ENCODE peak calls at places on chromosome X, in eight cellular contexts. One of them, this sample, is unnamed.

GRCh38 chrX:131279617-131280016 is 9.5 kb downstream of the IGSF1 start:
- DNase-seq in A549: no peak
- DNase-seq in CD4-positive, alpha-beta T cell: no peak
- DNase-seq in CD4-positive, alpha-beta memory T cell: no peak
- DNase-seq in lung: no peak
- DNase-seq in Peyer's patch: no peak
- DNase-seq in upper lobe of right lung: no peak
- DNase-seq in SJCRH30: no peak
- DNase-seq in this sample: no peak

GRCh38 chrX:102599950-102600579 is 750 bp downstream of the ARMCX5 start:
- DNase-seq in A549: peak
- DNase-seq in CD4-positive, alpha-beta T cell: no peak
- DNase-seq in CD4-positive, alpha-beta memory T cell: no peak
- DNase-seq in lung: no peak
- DNase-seq in Peyer's patch: no peak
- DNase-seq in upper lobe of right lung: no peak
- DNase-seq in SJCRH30: no peak
- DNase-seq in this sample: no peak

GRCh38 chrX:81875800-81876199 is 673.9 kb downstream of the SH3BGRL start:
- DNase-seq in A549: no peak
- DNase-seq in CD4-positive, alpha-beta T cell: no peak
- DNase-seq in CD4-positive, alpha-beta memory T cell: no peak
- DNase-seq in lung: no peak
- DNase-seq in Peyer's patch: no peak
- DNase-seq in upper lobe of right lung: no peak
- DNase-seq in SJCRH30: no peak
- DNase-seq in this sample: no peak

GRCh38 chrX:151711787-151712186 is 4.0 kb upstream of the FATE1 start:
- DNase-seq in A549: no peak
- DNase-seq in CD4-positive, alpha-beta T cell: no peak
- DNase-seq in CD4-positive, alpha-beta memory T cell: no peak
- DNase-seq in lung: no peak
- DNase-seq in Peyer's patch: no peak
- DNase-seq in upper lobe of right lung: no peak
- DNase-seq in SJCRH30: no peak
- DNase-seq in this sample: no peak

GRCh38 chrX:152912121-152912520 is 14.3 kb downstream of the ZNF185 start:
- DNase-seq in A549: no peak
- DNase-seq in CD4-positive, alpha-beta T cell: no peak
- DNase-seq in CD4-positive, alpha-beta memory T cell: no peak
- DNase-seq in lung: no peak
- DNase-seq in Peyer's patch: no peak
- DNase-seq in upper lobe of right lung: no peak
- DNase-seq in SJCRH30: no peak
- DNase-seq in this sample: no peak

GRCh38 chrX:39149761-39150160 is 348.5 kb downstream of the MID1IP1 start:
- DNase-seq in A549: peak
- DNase-seq in CD4-positive, alpha-beta T cell: peak
- DNase-seq in CD4-positive, alpha-beta memory T cell: no peak
- DNase-seq in lung: peak
- DNase-seq in Peyer's patch: peak
- DNase-seq in upper lobe of right lung: peak
- DNase-seq in SJCRH30: peak
- DNase-seq in this sample: peak

GRCh38 chrX:44971674-44972073 is 98.7 kb downstream of the KDM6A start:
- DNase-seq in A549: no peak
- DNase-seq in CD4-positive, alpha-beta T cell: no peak
- DNase-seq in CD4-positive, alpha-beta memory T cell: no peak
- DNase-seq in lung: no peak
- DNase-seq in Peyer's patch: no peak
- DNase-seq in upper lobe of right lung: no peak
- DNase-seq in SJCRH30: no peak
- DNase-seq in this sample: no peak

GRCh38 chrX:136773649-136774048 is 7.1 kb downstream of the ARHGEF6 start:
- DNase-seq in A549: no peak
- DNase-seq in CD4-positive, alpha-beta T cell: no peak
- DNase-seq in CD4-positive, alpha-beta memory T cell: no peak
- DNase-seq in lung: no peak
- DNase-seq in Peyer's patch: no peak
- DNase-seq in upper lobe of right lung: no peak
- DNase-seq in SJCRH30: no peak
- DNase-seq in this sample: no peak

GRCh38 chrX:48761674-48762471 is at the start of gene GLOD5:
- DNase-seq in A549: peak
- DNase-seq in CD4-positive, alpha-beta T cell: no peak
- DNase-seq in CD4-positive, alpha-beta memory T cell: no peak
- DNase-seq in lung: peak
- DNase-seq in Peyer's patch: no peak
- DNase-seq in upper lobe of right lung: peak
- DNase-seq in SJCRH30: no peak
- DNase-seq in this sample: peak

GRCh38 chrX:41475611-41476241 is 28.6 kb downstream of the NYX start:
- DNase-seq in A549: no peak
- DNase-seq in CD4-positive, alpha-beta T cell: no peak
- DNase-seq in CD4-positive, alpha-beta memory T cell: no peak
- DNase-seq in lung: no peak
- DNase-seq in Peyer's patch: no peak
- DNase-seq in upper lobe of right lung: no peak
- DNase-seq in SJCRH30: peak
- DNase-seq in this sample: no peak

DNA sequence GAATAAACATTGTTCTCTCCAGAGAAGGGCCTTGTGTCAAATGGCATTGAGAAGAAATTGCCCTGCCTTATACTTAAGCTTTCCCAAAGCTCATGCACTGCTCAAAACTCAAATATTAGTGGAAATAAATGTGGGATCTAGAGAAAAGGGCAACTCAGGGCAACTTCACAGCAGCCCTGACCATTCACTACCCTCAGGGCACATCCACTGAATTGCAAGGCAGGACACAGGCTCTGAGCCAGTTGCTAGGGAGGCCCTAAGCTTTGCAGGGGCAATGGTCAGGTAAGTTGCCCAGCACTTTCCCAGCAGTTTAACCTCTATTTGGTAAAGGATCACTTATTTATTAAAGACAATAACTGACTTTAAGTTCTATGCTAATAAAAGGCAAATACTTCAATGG is 255.3 kb upstream of the TEX13A start:
- DNase-seq in A549: no peak
- DNase-seq in CD4-positive, alpha-beta T cell: no peak
- DNase-seq in CD4-positive, alpha-beta memory T cell: no peak
- DNase-seq in lung: no peak
- DNase-seq in Peyer's patch: no peak
- DNase-seq in upper lobe of right lung: no peak
- DNase-seq in SJCRH30: peak
- DNase-seq in this sample: no peak
- H3K27ac ChIP-seq in A549: no peak
- H3K27ac ChIP-seq in CD4-positive, alpha-beta T cell: no peak
- H3K27ac ChIP-seq in CD4-positive, alpha-beta memory T cell: no peak
- H3K27ac ChIP-seq in lung: no peak
- H3K27ac ChIP-seq in Peyer's patch: no peak
- H3K27ac ChIP-seq in upper lobe of right lung: no peak
- H3K27ac ChIP-seq in SJCRH30: no peak
- H3K27ac ChIP-seq in this sample: no peak

DNA sequence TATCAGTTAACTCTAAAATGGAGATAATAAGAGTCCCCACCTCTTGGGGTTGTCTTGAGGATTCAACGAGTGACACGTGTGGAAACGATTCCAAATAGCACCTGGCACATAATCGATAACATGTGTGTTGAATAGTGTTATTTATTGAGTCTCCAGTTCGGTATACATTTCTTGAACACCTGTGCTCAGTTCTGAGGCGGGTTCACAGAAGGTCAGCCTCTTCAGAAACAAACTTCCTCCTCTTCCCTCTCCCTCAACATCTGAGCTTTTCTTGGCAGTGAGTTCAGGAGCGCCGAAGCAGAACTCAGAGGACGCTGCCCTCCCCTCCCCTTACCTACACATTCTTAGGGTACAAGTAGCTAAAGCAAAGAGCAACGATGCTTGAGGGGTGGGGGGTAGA is 934 bp downstream of the PDHA1 start:
- DNase-seq in A549: no peak
- DNase-seq in CD4-positive, alpha-beta T cell: no peak
- DNase-seq in CD4-positive, alpha-beta memory T cell: no peak
- DNase-seq in lung: no peak
- DNase-seq in Peyer's patch: no peak
- DNase-seq in upper lobe of right lung: no peak
- DNase-seq in SJCRH30: no peak
- DNase-seq in this sample: peak
- H3K27ac ChIP-seq in A549: peak
- H3K27ac ChIP-seq in CD4-positive, alpha-beta T cell: no peak
- H3K27ac ChIP-seq in CD4-positive, alpha-beta memory T cell: peak
- H3K27ac ChIP-seq in lung: peak
- H3K27ac ChIP-seq in Peyer's patch: peak
- H3K27ac ChIP-seq in upper lobe of right lung: peak
- H3K27ac ChIP-seq in SJCRH30: no peak
- H3K27ac ChIP-seq in this sample: no peak

GRCh38 chrX:53290441-53291041 is 9.2 kb upstream of the IQSEC2 start:
- DNase-seq in A549: no peak
- DNase-seq in CD4-positive, alpha-beta T cell: no peak
- DNase-seq in CD4-positive, alpha-beta memory T cell: no peak
- DNase-seq in lung: no peak
- DNase-seq in Peyer's patch: no peak
- DNase-seq in upper lobe of right lung: no peak
- DNase-seq in SJCRH30: no peak
- DNase-seq in this sample: no peak

GRCh38 chrX:53284684-53285447 is 3.5 kb upstream of the IQSEC2 start:
- DNase-seq in A549: peak
- DNase-seq in CD4-positive, alpha-beta T cell: peak
- DNase-seq in CD4-positive, alpha-beta memory T cell: no peak
- DNase-seq in lung: peak
- DNase-seq in Peyer's patch: peak
- DNase-seq in upper lobe of right lung: peak
- DNase-seq in SJCRH30: peak
- DNase-seq in this sample: peak

GRCh38 chrX:53285591-53285990 is 4.2 kb upstream of the IQSEC2 start:
- DNase-seq in A549: no peak
- DNase-seq in CD4-positive, alpha-beta T cell: no peak
- DNase-seq in CD4-positive, alpha-beta memory T cell: no peak
- DNase-seq in lung: no peak
- DNase-seq in Peyer's patch: no peak
- DNase-seq in upper lobe of right lung: no peak
- DNase-seq in SJCRH30: no peak
- DNase-seq in this sample: no peak

GRCh38 chrX:53287493-53288138 is 6.2 kb upstream of the IQSEC2 start:
- DNase-seq in A549: no peak
- DNase-seq in CD4-positive, alpha-beta T cell: peak
- DNase-seq in CD4-positive, alpha-beta memory T cell: peak
- DNase-seq in lung: no peak
- DNase-seq in Peyer's patch: peak
- DNase-seq in upper lobe of right lung: no peak
- DNase-seq in SJCRH30: peak
- DNase-seq in this sample: peak

DNA sequence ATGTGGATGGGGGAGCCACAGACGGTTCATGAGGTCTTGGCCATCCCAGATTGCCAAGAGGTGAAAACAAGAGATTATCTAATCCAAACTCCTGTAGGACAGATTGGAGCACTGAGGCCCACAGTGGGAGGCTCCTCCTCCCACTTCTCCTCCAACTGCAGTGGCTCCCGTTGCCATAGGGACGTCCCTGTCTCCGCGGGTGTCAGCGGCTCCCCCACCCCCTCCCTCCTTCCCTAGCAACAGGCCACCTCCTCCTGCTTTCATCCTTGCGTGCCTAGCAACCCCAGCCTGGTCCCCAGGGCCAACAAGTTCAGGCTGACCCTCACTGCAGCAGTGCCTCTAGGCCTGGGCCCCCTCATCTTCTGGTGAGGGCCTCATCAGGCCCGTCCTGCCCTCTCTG is 6.8 kb upstream of the IQSEC2 start:
- DNase-seq in A549: no peak
- DNase-seq in CD4-positive, alpha-beta T cell: no peak
- DNase-seq in CD4-positive, alpha-beta memory T cell: no peak
- DNase-seq in lung: no peak
- DNase-seq in Peyer's patch: no peak
- DNase-seq in upper lobe of right lung: no peak
- DNase-seq in SJCRH30: peak
- DNase-seq in this sample: peak
- H3K27ac ChIP-seq in A549: no peak
- H3K27ac ChIP-seq in CD4-positive, alpha-beta T cell: peak
- H3K27ac ChIP-seq in CD4-positive, alpha-beta memory T cell: peak
- H3K27ac ChIP-seq in lung: peak
- H3K27ac ChIP-seq in Peyer's patch: peak
- H3K27ac ChIP-seq in upper lobe of right lung: peak
- H3K27ac ChIP-seq in SJCRH30: no peak
- H3K27ac ChIP-seq in this sample: no peak

GRCh38 chrX:154366666-154367055 is 7.8 kb downstream of the FLNA start:
- DNase-seq in A549: no peak
- DNase-seq in CD4-positive, alpha-beta T cell: no peak
- DNase-seq in CD4-positive, alpha-beta memory T cell: no peak
- DNase-seq in lung: no peak
- DNase-seq in Peyer's patch: no peak
- DNase-seq in upper lobe of right lung: no peak
- DNase-seq in SJCRH30: no peak
- DNase-seq in this sample: no peak

GRCh38 chrX:154365052-154365600 is 9.3 kb downstream of the FLNA start:
- DNase-seq in A549: no peak
- DNase-seq in CD4-positive, alpha-beta T cell: no peak
- DNase-seq in CD4-positive, alpha-beta memory T cell: no peak
- DNase-seq in lung: no peak
- DNase-seq in Peyer's patch: no peak
- DNase-seq in upper lobe of right lung: no peak
- DNase-seq in SJCRH30: no peak
- DNase-seq in this sample: no peak

GRCh38 chrX:154363706-154364439 is 10.6 kb downstream of the FLNA start:
- DNase-seq in A549: no peak
- DNase-seq in CD4-positive, alpha-beta T cell: no peak
- DNase-seq in CD4-positive, alpha-beta memory T cell: no peak
- DNase-seq in lung: no peak
- DNase-seq in Peyer's patch: no peak
- DNase-seq in upper lobe of right lung: no peak
- DNase-seq in SJCRH30: no peak
- DNase-seq in this sample: no peak

GRCh38 chrX:154367474-154368308 is 6.7 kb downstream of the FLNA start:
- DNase-seq in A549: no peak
- DNase-seq in CD4-positive, alpha-beta T cell: no peak
- DNase-seq in CD4-positive, alpha-beta memory T cell: no peak
- DNase-seq in lung: no peak
- DNase-seq in Peyer's patch: no peak
- DNase-seq in upper lobe of right lung: no peak
- DNase-seq in SJCRH30: no peak
- DNase-seq in this sample: no peak

DNA sequence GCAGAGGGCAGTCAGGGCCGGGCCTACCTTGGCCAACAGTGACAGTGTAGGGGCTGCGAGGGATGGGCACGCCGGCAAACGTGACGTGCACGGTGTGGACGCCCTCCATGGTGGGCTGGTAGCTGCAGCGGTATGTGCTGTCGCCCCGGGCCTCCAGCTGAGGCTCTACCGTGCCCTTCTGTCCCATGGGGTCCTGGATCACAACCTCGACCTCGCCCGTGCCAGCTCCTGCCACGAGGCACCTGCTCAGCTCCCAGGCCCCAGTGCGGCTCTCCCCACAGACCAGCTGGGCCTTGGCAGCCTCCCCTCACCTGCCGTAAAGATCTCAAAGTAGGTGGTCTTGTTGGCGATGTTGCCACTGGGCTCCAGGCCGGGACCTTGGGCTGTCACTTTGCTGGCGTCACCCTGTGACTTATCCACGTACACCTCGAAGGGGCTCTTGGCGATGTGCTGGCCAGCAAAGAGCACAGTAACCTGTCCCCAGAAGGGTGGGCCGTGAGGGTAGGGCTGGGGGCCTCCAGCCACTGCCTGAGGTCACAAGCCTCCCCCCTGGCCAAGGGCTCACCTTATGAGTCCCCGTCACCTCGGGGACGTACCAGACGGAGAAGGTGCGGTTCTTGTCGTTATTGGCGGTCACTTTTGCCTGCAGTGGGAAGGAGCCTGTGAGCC is 8.3 kb downstream of the FLNA start:
- DNase-seq in A549: no peak
- DNase-seq in CD4-positive, alpha-beta T cell: no peak
- DNase-seq in CD4-positive, alpha-beta memory T cell: no peak
- DNase-seq in lung: no peak
- DNase-seq in Peyer's patch: no peak
- DNase-seq in upper lobe of right lung: no peak
- DNase-seq in SJCRH30: no peak
- DNase-seq in this sample: no peak
- H3K27ac ChIP-seq in A549: peak
- H3K27ac ChIP-seq in CD4-positive, alpha-beta T cell: no peak
- H3K27ac ChIP-seq in CD4-positive, alpha-beta memory T cell: peak
- H3K27ac ChIP-seq in lung: peak
- H3K27ac ChIP-seq in Peyer's patch: peak
- H3K27ac ChIP-seq in upper lobe of right lung: no peak
- H3K27ac ChIP-seq in SJCRH30: no peak
- H3K27ac ChIP-seq in this sample: no peak